ENCODE peak calls at places on chromosomes 2 and 18, in five cellular contexts. D is effector memory CD8-positive, alpha-beta T cell; C is pancreas; A is activated CD8-positive, alpha-beta T cell treated with anti-CD3 and anti-CD28 coated beads, Interleukin-2, amount 10 ng/mL, durations not matched to agents 7 days and 5 days; I is K562. W is an unnamed sample.

GRCh38 chr18:39946623-39947061 is 2008.4 kb upstream of the PIK3C3 start:
- ATAC-seq in D (no peak), I (no peak), A (no peak), C (no peak), W (no peak)

GRCh38 chr2:164969909-164970690 is 14.8 kb upstream of the SLC38A11 start:
- ATAC-seq in D (no peak), A (no peak), C (no peak), I (no peak), W (no peak)

GRCh38 chr2:23148342-23148741 is 236.6 kb upstream of the KLHL29 start:
- ATAC-seq in A (no peak), I (no peak), D (no peak), C (no peak), W (no peak)

GRCh38 chr2:217941886-217942728 is 60.7 kb downstream of the TNS1 start:
- ATAC-seq in C (no peak), I (no peak), D (no peak), A (no peak), W (no peak)

GRCh38 chr2:102028470-102028869 is 36.7 kb downstream of the IL1R2 start:
- ATAC-seq in A (no peak), I (no peak), C (no peak), D (no peak), W (peak)

GRCh38 chr2:71210292-71210691 is 16.6 kb downstream of the PAIP2B start:
- ATAC-seq in A (no peak), D (no peak), I (no peak), C (peak), W (no peak)

GRCh38 chr18:3279201-3280185 is 17.6 kb downstream of the MYL12B start:
- ATAC-seq in A (no peak), D (peak), I (peak), C (peak), W (no peak)

GRCh38 chr2:197191177-197191947 is 119.2 kb downstream of the ANKRD44 start:
- ATAC-seq in A (peak), C (peak), D (peak), I (peak), W (peak)

GRCh38 chr2:51695531-51695930 is 663.6 kb upstream of the NRXN1 start:
- ATAC-seq in I (no peak), A (no peak), D (no peak), C (no peak), W (no peak)

GRCh38 chr2:119366161-119366648 is 429 bp downstream of the C2orf76 start:
- ATAC-seq in A (peak), I (peak), D (peak), C (peak), W (no peak)

GRCh38 chr2:217847552-217848350 is 155.0 kb downstream of the TNS1 start:
- ATAC-seq in C (no peak), I (no peak), D (no peak), A (no peak), W (no peak)

GRCh38 chr2:163247151-163247872 is 408.7 kb upstream of the KCNH7 start:
- ATAC-seq in C (no peak), D (no peak), A (no peak), I (no peak), W (no peak)

GRCh38 chr2:144102386-144102785 is 417.5 kb downstream of the ZEB2 start:
- ATAC-seq in D (no peak), I (no peak), C (no peak), A (no peak), W (no peak)

GRCh38 chr2:46045888-46046287 is 251.3 kb upstream of the EPAS1 start:
- ATAC-seq in I (no peak), C (no peak), A (no peak), D (no peak), W (peak)

GRCh38 chr18:74444104-74444503 is 13.0 kb downstream of the DIPK1C start:
- ATAC-seq in I (no peak), A (no peak), D (no peak), C (no peak), W (no peak)

GRCh38 chr2:221606369-221606768 is 34.3 kb upstream of the EPHA4 start:
- ATAC-seq in A (no peak), I (no peak), D (no peak), C (no peak), W (no peak)

GRCh38 chr18:60892441-60892840 is 440.8 kb upstream of the CDH20 start:
- ATAC-seq in C (no peak), I (no peak), D (no peak), A (no peak), W (no peak)

GRCh38 chr2:232001073-232001472 is 39.6 kb downstream of the DIS3L2 start:
- ATAC-seq in C (no peak), D (no peak), I (no peak), A (no peak), W (no peak)

GRCh38 chr18:5424903-5425302 is 118.9 kb downstream of the EPB41L3 start:
- ATAC-seq in A (no peak), D (peak), I (peak), C (no peak), W (no peak)

GRCh38 chr2:85527787-85528186 is 11.2 kb upstream of the MAT2A start:
- ATAC-seq in D (no peak), C (no peak), I (no peak), A (no peak), W (no peak)

GRCh38 chr2:230751062-230751461 is 38.4 kb downstream of the CAB39 start:
- ATAC-seq in I (no peak), D (peak), C (no peak), A (peak), W (peak)

GRCh38 chr2:151914989-151915628 is 86.9 kb upstream of the ARL5A start:
- ATAC-seq in D (no peak), I (peak), C (no peak), A (no peak), W (no peak)

GRCh38 chr18:50429207-50429948 is 54.5 kb downstream of the SKA1 start:
- ATAC-seq in I (peak), C (no peak), A (no peak), D (no peak), W (no peak)

GRCh38 chr2:232013701-232014353 is 52.3 kb downstream of the DIS3L2 start:
- ATAC-seq in D (no peak), C (no peak), A (no peak), I (no peak), W (peak)

GRCh38 chr2:193885419-193885818 is 1690.7 kb upstream of the TMEFF2 start:
- ATAC-seq in A (no peak), I (no peak), D (no peak), C (no peak), W (no peak)

GRCh38 chr2:134468093-134468640 is 214.3 kb downstream of the MGAT5 start:
- ATAC-seq in I (no peak), D (no peak), A (no peak), C (no peak), W (no peak)

GRCh38 chr18:79792988-79793355 is 4.8 kb upstream of the KCNG2 start:
- ATAC-seq in C (no peak), I (no peak), D (no peak), A (no peak), W (no peak)

GRCh38 chr2:3343012-3343411 is 34.6 kb downstream of the EIPR1 start:
- ATAC-seq in I (no peak), C (no peak), D (no peak), A (no peak), W (no peak)

GRCh38 chr18:78799382-78800089 is 180.1 kb upstream of the SALL3 start:
- ATAC-seq in D (no peak), C (no peak), A (no peak), I (no peak), W (no peak)